ENCODE peak calls at places on chromosomes 5 and 9, in five cellular contexts. O is A549; I is NCI-H1092; P is activated CD8-positive, alpha-beta T cell treated with anti-CD3 and anti-CD28 coated beads for 36 hours; H is IMR-90. D is an unnamed sample.

GRCh38 chr9:12813960-12814876 is 39.4 kb downstream of the LURAP1L start:
- DNase-seq in P (no peak), O (peak; percentile 96), H (peak; percentile 100), I (peak; percentile 70), D (no peak)

GRCh38 chr9:90964101-90965020 is 162.7 kb downstream of the SYK start:
- DNase-seq in H (no peak), P (peak; percentile 49), I (peak; percentile 15), O (peak; percentile 34), D (peak; percentile 42)

GRCh38 chr9:129406278-129407225 is 214.3 kb downstream of the C9orf50 start:
- DNase-seq in H (no peak), P (no peak), I (no peak), O (peak; percentile 77), D (no peak)

GRCh38 chr5:135578685-135579341 is at the start of gene CXCL14:
- DNase-seq in H (peak; percentile 49), O (no peak), P (peak; percentile 53), I (no peak), D (no peak)

GRCh38 chr5:179862296-179862695 is 3.7 kb upstream of the MRNIP start:
- DNase-seq in P (no peak), I (no peak), H (no peak), O (no peak), D (no peak)

GRCh38 chr9:34884732-34885131 is 73.4 kb upstream of the PHF24 start:
- DNase-seq in P (peak; percentile 72), O (no peak), I (no peak), H (no peak), D (no peak)

GRCh38 chr5:164098979-164099378 is 593.6 kb downstream of the MAT2B start:
- DNase-seq in P (no peak), O (no peak), I (no peak), H (no peak), D (no peak)

GRCh38 chr5:80406980-80407734 is 707 bp upstream of the ZFYVE16 start:
- DNase-seq in P (peak; percentile 30), I (no peak), H (peak; percentile 1), O (peak; percentile 6), D (peak; percentile 42)

GRCh38 chr9:13369426-13369825 is 89.9 kb upstream of the MPDZ start:
- DNase-seq in P (no peak), H (no peak), I (peak; percentile 53), O (no peak), D (no peak)

GRCh38 chr9:100700689-100701318 is 122.9 kb downstream of the CAVIN4 start:
- DNase-seq in H (peak; percentile 9), O (peak; percentile 38), P (peak; percentile 21), I (peak; percentile 25), D (no peak)

GRCh38 chr5:115979628-115980041 is 17.4 kb downstream of the LVRN start:
- DNase-seq in P (no peak), O (no peak), I (no peak), H (peak; percentile 90), D (no peak)

GRCh38 chr9:37992924-37993349 is 76.1 kb downstream of the SHB start:
- DNase-seq in I (no peak), H (no peak), O (no peak), P (no peak), D (no peak)

GRCh38 chr9:127311239-127311741 is 46.7 kb downstream of the GARNL3 start:
- DNase-seq in P (peak; percentile 59), I (no peak), H (peak; percentile 36), O (peak; percentile 60), D (no peak)

GRCh38 chr5:61245936-61246335 is 83.7 kb upstream of the SMIM15 start:
- DNase-seq in P (no peak), O (peak; percentile 30), H (no peak), I (no peak), D (no peak)